ENCODE peak calls at places on chromosomes 5 and 9, in six cellular contexts. Y is K562, J is GM12891, B is GM12878, Z is H1, T is HepG2. N is an unnamed sample.

GRCh38 chr9:76255781-76256455 is 138.3 kb downstream of the RFK start:
- DNase-seq in Y (no peak), J (no peak), B (no peak), Z (no peak), T (no peak), N (no peak)

GRCh38 chr9:137989156-137989555 is 111.6 kb downstream of the CACNA1B start:
- DNase-seq in Y (no peak), J (no peak), B (no peak), Z (no peak), T (no peak), N (no peak)

GRCh38 chr9:72254881-72255545 is 105.8 kb downstream of the GDA start:
- DNase-seq in Y (peak), J (no peak), B (no peak), Z (no peak), T (no peak), N (no peak)

GRCh38 chr5:100841358-100842076 is 61.6 kb downstream of the ST8SIA4 start:
- DNase-seq in Y (no peak), J (no peak), B (no peak), Z (no peak), T (no peak), N (no peak)

GRCh38 chr9:128713941-128714573 is 9.9 kb downstream of the ZDHHC12 start:
- DNase-seq in Y (no peak), J (no peak), B (no peak), Z (no peak), T (no peak), N (no peak)

GRCh38 chr5:7814816-7815215 is 36.1 kb downstream of the CFAP90 start:
- DNase-seq in Y (no peak), J (no peak), B (no peak), Z (no peak), T (no peak), N (no peak)

GRCh38 chr5:121189569-121190305 is 661.9 kb upstream of the FTMT start:
- DNase-seq in Y (peak), J (no peak), B (no peak), Z (no peak), T (no peak), N (no peak)

GRCh38 chr5:139847790-139848507 is 52.3 kb downstream of the PSD2 start:
- DNase-seq in Y (peak), J (peak), B (no peak), Z (no peak), T (no peak), N (peak)

GRCh38 chr9:137263506-137263905 is 8.4 kb downstream of the NELFB start:
- DNase-seq in Y (no peak), J (no peak), B (no peak), Z (no peak), T (no peak), N (no peak)

GRCh38 chr9:6640268-6641072 is 5.1 kb downstream of the GLDC start:
- DNase-seq in Y (no peak), J (no peak), B (no peak), Z (no peak), T (peak), N (no peak)

GRCh38 chr9:125233678-125234077 is 7.5 kb downstream of the HSPA5 start:
- DNase-seq in Y (peak), J (no peak), B (no peak), Z (no peak), T (no peak), N (no peak)

GRCh38 chr5:72290356-72291133 is 29.5 kb downstream of the MRPS27 start:
- DNase-seq in Y (no peak), J (no peak), B (no peak), Z (no peak), T (no peak), N (no peak)

GRCh38 chr5:140041492-140042421 is 1.3 kb downstream of the NRG2 start:
- DNase-seq in Y (no peak), J (no peak), B (peak), Z (no peak), T (no peak), N (no peak)

GRCh38 chr5:142512680-142513042 is 173.2 kb downstream of the FGF1 start:
- DNase-seq in Y (no peak), J (no peak), B (no peak), Z (no peak), T (peak), N (no peak)

GRCh38 chr5:52885614-52886013 is 97.9 kb downstream of the ITGA1 start:
- DNase-seq in Y (no peak), J (no peak), B (no peak), Z (no peak), T (peak), N (no peak)

GRCh38 chr5:52999357-52999949 is 10.3 kb downstream of the ITGA2 start:
- DNase-seq in Y (no peak), J (no peak), B (no peak), Z (no peak), T (no peak), N (no peak)

GRCh38 chr9:80086386-80086785 is 514.6 kb downstream of the TLE4 start:
- DNase-seq in Y (no peak), J (no peak), B (no peak), Z (no peak), T (no peak), N (no peak)

GRCh38 chr9:17600962-17601593 is 22.2 kb downstream of the SH3GL2 start:
- DNase-seq in Y (no peak), J (no peak), B (no peak), Z (no peak), T (no peak), N (no peak)

GRCh38 chr5:37840036-37840909 is at the start of gene GDNF:
- DNase-seq in Y (no peak), J (peak), B (no peak), Z (no peak), T (peak), N (peak)

GRCh38 chr9:86700601-86701000 is 246.7 kb downstream of the GAS1 start:
- DNase-seq in Y (no peak), J (no peak), B (no peak), Z (no peak), T (no peak), N (no peak)

GRCh38 chr9:77449177-77450092 is 198.7 kb downstream of the GNA14 start:
- DNase-seq in Y (no peak), J (no peak), B (no peak), Z (no peak), T (no peak), N (no peak)

GRCh38 chr5:143037071-143037470 is 266.9 kb downstream of the ARHGAP26 start:
- DNase-seq in Y (no peak), J (no peak), B (no peak), Z (peak), T (no peak), N (no peak)

GRCh38 chr9:4048441-4048840 is 251.4 kb downstream of the GLIS3 start:
- DNase-seq in Y (no peak), J (no peak), B (no peak), Z (no peak), T (no peak), N (no peak)

GRCh38 chr9:95181226-95181818 is 136.2 kb downstream of the FANCC start:
- DNase-seq in Y (no peak), J (no peak), B (no peak), Z (no peak), T (no peak), N (no peak)

GRCh38 chr5:79856456-79857055 is 134.5 kb downstream of the MTX3 start:
- DNase-seq in Y (no peak), J (no peak), B (no peak), Z (no peak), T (no peak), N (no peak)

GRCh38 chr9:112241491-112241890 is 66.4 kb upstream of the SUSD1 start:
- DNase-seq in Y (no peak), J (no peak), B (no peak), Z (no peak), T (no peak), N (no peak)

GRCh38 chr5:14131855-14132503 is 11.2 kb upstream of the TRIO start:
- DNase-seq in Y (no peak), J (no peak), B (no peak), Z (no peak), T (peak), N (no peak)
- TF ChIP-seq POLR2AphosphoS5 in Y (no peak), J (no peak), B (no peak), Z (no peak), T (no peak), N (no peak)

GRCh38 chr9:134388976-134389375 is 62.7 kb downstream of the RXRA start:
- DNase-seq in Y (no peak), J (no peak), B (no peak), Z (no peak), T (no peak), N (no peak)

GRCh38 chr9:134391319-134392231 is 65.3 kb downstream of the RXRA start:
- DNase-seq in Y (no peak), J (peak), B (peak), Z (no peak), T (no peak), N (peak)

GRCh38 chr9:134389659-134390058 is 63.4 kb downstream of the RXRA start:
- DNase-seq in Y (no peak), J (no peak), B (no peak), Z (no peak), T (no peak), N (no peak)

GRCh38 chr9:134390947-134391318 is 64.7 kb downstream of the RXRA start:
- DNase-seq in Y (no peak), J (no peak), B (no peak), Z (no peak), T (no peak), N (no peak)

GRCh38 chr9:134390537-134390936 is 64.3 kb downstream of the RXRA start:
- DNase-seq in Y (no peak), J (peak), B (no peak), Z (no peak), T (no peak), N (peak)
- TF ChIP-seq POLR2A in Y (no peak), J (peak), B (no peak), Z (no peak), T (no peak), N (peak)

DNA sequence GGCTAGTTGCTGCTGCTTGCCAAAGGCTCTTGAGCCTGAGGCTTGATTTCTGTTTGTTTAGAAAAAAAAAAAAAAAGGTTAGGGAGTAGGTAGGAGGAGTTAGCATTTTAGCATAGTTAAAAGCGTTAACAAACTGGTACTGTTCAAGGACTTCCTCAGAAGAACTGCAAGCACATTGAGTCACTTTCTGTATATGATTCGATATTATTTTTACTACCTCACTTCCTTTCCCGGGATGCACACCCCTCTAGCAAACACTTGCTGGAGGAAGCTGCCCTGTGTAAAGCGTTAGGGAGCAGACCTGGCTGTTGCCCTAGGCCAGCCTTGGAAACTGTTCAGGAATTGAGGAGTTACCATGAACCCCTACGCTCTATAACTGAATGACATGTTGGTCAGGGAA is 15.7 kb upstream of the CEP120 start:
- DNase-seq in Y (no peak), J (no peak), B (no peak), Z (no peak), T (no peak), N (no peak)
- TF ChIP-seq TAF1 in Y (no peak), J (no peak), B (no peak), Z (no peak), T (no peak), N (no peak)

DNA sequence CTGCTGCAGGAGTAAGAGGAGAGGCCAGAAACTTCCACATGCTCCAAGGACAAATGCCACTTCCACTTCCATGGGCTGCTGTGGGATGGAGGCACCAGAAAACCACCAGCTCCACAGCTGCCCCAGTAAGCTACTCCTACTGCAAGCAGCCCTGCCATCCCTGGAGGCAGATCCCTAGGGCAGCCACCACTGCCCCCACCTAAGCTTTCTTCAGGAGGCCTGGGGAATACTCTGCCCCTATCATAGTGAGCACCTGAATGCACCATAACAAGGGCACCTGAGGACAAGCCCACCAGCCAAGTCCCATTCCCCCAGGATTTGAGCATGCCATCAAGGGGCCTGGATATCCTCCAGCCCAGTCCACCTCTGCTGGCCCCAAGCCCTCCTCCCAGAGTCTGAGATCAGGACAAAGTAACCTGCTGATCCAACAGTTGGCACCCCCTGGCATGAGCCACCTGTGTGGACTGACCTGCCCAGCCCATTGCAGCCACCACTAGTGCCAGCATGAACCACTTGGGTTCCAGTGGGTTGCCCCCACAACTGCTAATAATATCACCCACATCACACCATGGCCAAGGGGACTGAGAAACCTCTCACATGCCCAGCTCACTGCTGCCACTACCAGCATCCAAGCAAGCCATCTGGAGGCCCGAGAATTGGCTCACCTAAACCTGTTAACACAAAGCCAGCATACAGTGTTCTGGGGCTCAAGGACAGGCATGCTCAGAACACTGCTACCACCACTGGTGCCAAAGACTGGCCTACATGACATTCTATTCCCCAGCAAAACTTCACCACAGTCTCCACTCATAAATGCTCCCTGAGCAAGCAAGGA is 480.1 kb downstream of the CDH12 start:
- DNase-seq in Y (no peak), J (no peak), B (no peak), Z (no peak), T (no peak), N (no peak)
- TF ChIP-seq POLR2AphosphoS5 in Y (no peak), J (no peak), B (no peak), Z (no peak), T (no peak), N (no peak)

GRCh38 chr9:14322211-14323082 is 8.5 kb upstream of the NFIB start:
- DNase-seq in Y (peak), J (peak), B (no peak), Z (no peak), T (peak), N (peak)

GRCh38 chr9:14323969-14324366 is 10.0 kb upstream of the NFIB start:
- DNase-seq in Y (no peak), J (no peak), B (no peak), Z (no peak), T (no peak), N (no peak)

GRCh38 chr9:14321517-14322125 is 7.7 kb upstream of the NFIB start:
- DNase-seq in Y (no peak), J (no peak), B (no peak), Z (no peak), T (no peak), N (no peak)

GRCh38 chr9:14320272-14321245 is 6.6 kb upstream of the NFIB start:
- DNase-seq in Y (peak), J (no peak), B (no peak), Z (no peak), T (no peak), N (no peak)

GRCh38 chr9:14323083-14323968 is 9.4 kb upstream of the NFIB start:
- DNase-seq in Y (peak), J (no peak), B (no peak), Z (no peak), T (no peak), N (no peak)
- TF ChIP-seq POLR2A in Y (no peak), J (no peak), B (no peak), Z (no peak), T (no peak), N (no peak)

DNA sequence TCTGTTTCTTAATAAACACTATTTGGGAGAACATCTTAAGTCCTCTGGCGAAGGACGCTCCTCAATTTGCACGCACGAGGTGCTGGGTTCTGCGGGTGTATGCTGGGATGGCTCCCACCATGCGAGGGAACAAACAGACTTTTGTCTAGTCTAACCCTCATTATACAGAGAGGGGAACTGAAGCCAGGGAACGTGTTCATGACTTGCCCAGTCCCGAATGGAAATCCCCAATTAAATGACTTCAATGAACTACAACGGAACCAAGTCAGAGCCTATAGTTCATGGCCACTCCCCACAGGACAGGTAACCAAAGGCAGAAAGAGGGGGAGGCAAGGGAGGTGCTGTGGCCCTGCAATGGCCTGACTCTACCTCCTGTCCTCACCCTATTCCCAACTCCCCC is 9.3 kb downstream of the TLE1 start:
- DNase-seq in Y (no peak), J (no peak), B (no peak), Z (no peak), T (no peak), N (no peak)
- TF ChIP-seq TAF1 in Y (no peak), J (no peak), B (no peak), Z (no peak), T (no peak), N (no peak)

DNA sequence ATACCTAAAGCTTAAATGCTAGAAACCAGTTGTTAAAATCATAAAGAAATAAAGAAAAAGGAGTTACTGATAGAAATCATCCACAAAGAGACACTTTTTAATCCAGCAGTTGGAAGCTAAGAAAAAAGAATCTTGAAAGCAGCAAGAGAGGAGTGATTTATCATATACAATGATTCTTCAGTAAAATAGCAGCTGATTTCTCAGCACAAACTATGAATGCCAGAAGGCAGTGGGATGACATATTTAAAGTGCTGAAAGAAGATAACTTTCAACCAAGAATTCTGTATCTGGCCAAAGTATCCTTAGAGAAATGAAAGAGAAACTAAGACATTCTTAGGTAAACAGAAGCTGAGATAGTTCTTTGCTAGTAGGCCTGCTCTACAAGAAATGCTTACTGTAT is 366.0 kb downstream of the HTR1A start:
- DNase-seq in Y (no peak), J (no peak), B (no peak), Z (no peak), T (no peak), N (no peak)
- TF ChIP-seq POLR2AphosphoS5 in Y (no peak), J (no peak), B (no peak), Z (no peak), T (no peak), N (no peak)